ENCODE peak calls at places on chromosomes 1 and 21, in nine cellular contexts. Y is stimulated activated CD8-positive, alpha-beta memory T cell treated with anti-CD3 and anti-CD28 coated beads, Interleukin-15, amount 100 ng/mL, for 24 hours; P is AG04450; O is activated T-helper 1 cell treated with Interleukin-2 at 50 U/mL for 16 hours; R is NCI-H1092; W is NCI-H748 treated with DMSO at 0.1 percent for 48 hours; X is GM12865; S is posterior cingulate gyrus; T is AG08395. J is an unnamed sample.

GRCh38 chr1:44587796-44588460 is 86.4 kb downstream of the TMEM53 start:
- DNase-seq in P (no peak), X (no peak), O (no peak), T (no peak), W (no peak), Y (no peak), R (peak), S (peak), J (no peak)

GRCh38 chr1:67879485-67879884 is 46.2 kb upstream of the GNG12 start:
- DNase-seq in Y (no peak), R (no peak), T (no peak), P (no peak), W (no peak), O (no peak), S (no peak), X (no peak), J (no peak)

GRCh38 chr1:84810343-84810742 is 82.7 kb downstream of the LPAR3 start:
- DNase-seq in P (no peak), W (no peak), X (no peak), R (no peak), S (no peak), Y (no peak), O (no peak), T (no peak), J (no peak)

GRCh38 chr1:3060601-3061551 is 8.1 kb upstream of the PRDM16 start:
- DNase-seq in Y (no peak), W (no peak), O (no peak), X (no peak), S (peak), P (no peak), R (no peak), T (peak), J (no peak)

GRCh38 chr1:229563701-229564100 is 5.2 kb upstream of the ABCB10 start:
- DNase-seq in S (no peak), T (no peak), W (no peak), O (no peak), X (no peak), R (no peak), P (peak), Y (no peak), J (peak)

GRCh38 chr1:9859252-9860014 is 35.7 kb upstream of the CLSTN1 start:
- DNase-seq in X (no peak), P (no peak), W (no peak), Y (no peak), S (no peak), O (no peak), R (no peak), T (no peak), J (no peak)

GRCh38 chr1:54557956-54558355 is 9.9 kb downstream of the ACOT11 start:
- DNase-seq in O (no peak), P (no peak), S (no peak), X (no peak), R (no peak), W (no peak), Y (no peak), T (no peak), J (no peak)

GRCh38 chr1:193537266-193538003 is 351.0 kb upstream of the B3GALT2 start:
- DNase-seq in P (no peak), W (no peak), Y (no peak), S (no peak), X (peak), R (no peak), T (no peak), O (peak), J (no peak)

GRCh38 chr1:12407962-12408288 is 178.1 kb downstream of the VPS13D start:
- DNase-seq in P (no peak), Y (no peak), O (no peak), R (no peak), T (no peak), S (no peak), W (no peak), X (no peak), J (no peak)

GRCh38 chr1:78527706-78528105 is 36.9 kb downstream of the PTGFR start:
- DNase-seq in P (no peak), S (no peak), O (no peak), T (peak), Y (no peak), R (no peak), X (no peak), W (no peak), J (no peak)

GRCh38 chr1:8523641-8524206 is 205.8 kb downstream of the SLC45A1 start:
- DNase-seq in Y (no peak), P (no peak), O (no peak), S (no peak), X (peak), W (no peak), R (no peak), T (no peak), J (no peak)

GRCh38 chr1:14516974-14517812 is 81.3 kb upstream of the KAZN start:
- DNase-seq in W (peak), R (no peak), X (peak), Y (no peak), O (no peak), S (no peak), T (peak), P (peak), J (no peak)

GRCh38 chr1:164991763-164992162 is 364.8 kb downstream of the LMX1A start:
- DNase-seq in W (no peak), T (no peak), Y (no peak), R (no peak), X (no peak), S (no peak), P (no peak), O (no peak), J (no peak)

GRCh38 chr1:27445177-27445936 is 44.6 kb downstream of the WASF2 start:
- DNase-seq in P (no peak), S (no peak), X (peak), Y (no peak), R (no peak), O (no peak), T (no peak), W (no peak), J (no peak)

GRCh38 chr1:208475951-208476824 is 232.0 kb upstream of the PLXNA2 start:
- DNase-seq in W (no peak), T (no peak), P (no peak), O (no peak), S (no peak), R (no peak), X (no peak), Y (no peak), J (no peak)

GRCh38 chr1:153685578-153686340 is 7.3 kb downstream of the NPR1 start:
- DNase-seq in T (no peak), R (no peak), O (no peak), W (no peak), P (no peak), Y (no peak), S (no peak), X (no peak), J (no peak)

GRCh38 chr1:68225781-68226180 is 6.5 kb downstream of the WLS start:
- DNase-seq in T (no peak), R (no peak), S (no peak), W (no peak), P (no peak), Y (no peak), O (no peak), X (no peak), J (no peak)

GRCh38 chr1:86339421-86339820 is 56.7 kb downstream of the ODF2L start:
- DNase-seq in Y (no peak), P (no peak), T (no peak), S (no peak), O (no peak), X (no peak), R (no peak), W (no peak), J (no peak)

GRCh38 chr1:235648407-235648907 is 1.1 kb downstream of the GNG4 start:
- DNase-seq in X (no peak), R (peak), T (no peak), O (no peak), P (no peak), Y (no peak), W (peak), S (peak), J (no peak)

GRCh38 chr1:156392427-156392826 is 23.4 kb downstream of the RHBG start:
- DNase-seq in P (no peak), Y (no peak), O (no peak), X (no peak), W (no peak), S (no peak), T (no peak), R (no peak), J (no peak)

GRCh38 chr1:160357286-160358002 is 9.4 kb upstream of the NHLH1 start:
- DNase-seq in S (no peak), W (no peak), T (peak), P (no peak), X (no peak), R (no peak), O (no peak), Y (no peak), J (no peak)

GRCh38 chr1:170048515-170048914 is 26.0 kb downstream of the KIFAP3 start:
- DNase-seq in O (no peak), Y (no peak), W (no peak), P (no peak), T (no peak), R (no peak), X (no peak), S (no peak), J (no peak)

GRCh38 chr1:114002492-114003290 is 23.4 kb downstream of the OLFML3 start:
- DNase-seq in R (no peak), P (no peak), O (no peak), S (no peak), X (no peak), Y (no peak), W (no peak), T (peak), J (no peak)

GRCh38 chr21:46605759-46606426 is 1.0 kb upstream of the S100B start:
- DNase-seq in T (no peak), W (no peak), R (no peak), X (peak), Y (no peak), P (no peak), O (peak), S (no peak), J (no peak)

GRCh38 chr21:34722684-34723300 is 54.0 kb downstream of the CLIC6 start:
- DNase-seq in P (no peak), O (peak), X (no peak), R (no peak), W (peak), T (no peak), Y (no peak), S (no peak), J (no peak)

GRCh38 chr1:1183221-1183747 is 9.6 kb downstream of the TTLL10 start:
- DNase-seq in Y (no peak), O (no peak), W (no peak), X (no peak), P (no peak), R (no peak), T (no peak), S (no peak), J (no peak)

GRCh38 chr1:213720032-213720431 is 267.7 kb upstream of the PROX1 start:
- DNase-seq in W (peak), Y (no peak), P (no peak), O (no peak), X (no peak), R (no peak), S (no peak), T (no peak), J (peak)

GRCh38 chr1:64864018-64864945 is 102.1 kb downstream of the JAK1 start:
- DNase-seq in O (peak), X (peak), W (peak), R (no peak), Y (no peak), S (no peak), T (no peak), P (no peak), J (peak)

GRCh38 chr1:33098371-33098770 is 17.4 kb downstream of the AZIN2 start:
- DNase-seq in P (no peak), R (no peak), X (no peak), T (no peak), W (no peak), Y (no peak), O (no peak), S (no peak), J (no peak)

GRCh38 chr1:210746024-210746423 is 387.9 kb downstream of the KCNH1 start:
- DNase-seq in T (no peak), P (no peak), Y (no peak), S (no peak), W (no peak), R (no peak), O (no peak), X (no peak), J (no peak)

GRCh38 chr1:98314591-98314990 is 346.9 kb upstream of the SNX7 start:
- DNase-seq in R (no peak), X (no peak), S (no peak), T (no peak), W (no peak), Y (no peak), O (no peak), P (no peak), J (no peak)

GRCh38 chr21:42974832-42975820 is 764 bp downstream of the PKNOX1 start:
- DNase-seq in R (peak), S (peak), O (peak), Y (peak), X (peak), W (peak), P (no peak), T (peak), J (peak)

J was measured in NCI-H510A.